ENCODE peak calls at places on chromosomes 5 and 9, in ten cellular contexts. Y, H, M, D, G, O, F, E, V and K are unnamed samples.

GRCh38 chr9:133164209-133164590 is 486 bp upstream of the GBGT1 start:
- DNase-seq in V (no peak), D (no peak), H (no peak), E (no peak), G (no peak), Y (no peak), M (no peak), O (no peak), F (no peak), K (no peak)

GRCh38 chr5:169635933-169636332 is 1.1 kb upstream of the DOCK2 start:
- DNase-seq in M (no peak), V (no peak), D (no peak), G (no peak), H (no peak), O (no peak), Y (no peak), F (no peak), E (no peak), K (no peak)

GRCh38 chr9:103471241-103471640 is 476.1 kb downstream of the CYLC2 start:
- DNase-seq in F (no peak), Y (no peak), H (no peak), E (no peak), D (no peak), M (no peak), G (no peak), V (no peak), O (no peak), K (no peak)

GRCh38 chr9:137150485-137151060 is 11.6 kb downstream of the GRIN1 start:
- DNase-seq in F (no peak), Y (peak), M (no peak), O (no peak), D (peak), V (no peak), G (peak), H (peak), E (no peak), K (no peak)

GRCh38 chr9:84493284-84493947 is 152.9 kb upstream of the SLC28A3 start:
- DNase-seq in G (peak), M (no peak), O (no peak), H (no peak), E (no peak), Y (no peak), V (no peak), F (no peak), D (no peak), K (no peak)

GRCh38 chr5:122942164-122942914 is 94.2 kb downstream of the PPIC start:
- DNase-seq in F (peak), G (no peak), O (peak), H (peak), Y (peak), D (no peak), V (no peak), M (peak), E (no peak), K (no peak)

GRCh38 chr9:12680341-12680740 is 12.8 kb upstream of the TYRP1 start:
- DNase-seq in G (no peak), D (no peak), H (peak), Y (peak), O (peak), M (peak), F (peak), E (no peak), V (no peak), K (no peak)

GRCh38 chr5:76958976-76959767 is 6.3 kb downstream of the CRHBP start:
- DNase-seq in Y (peak), M (peak), O (peak), V (no peak), H (peak), G (peak), F (peak), E (no peak), D (no peak), K (no peak)

GRCh38 chr9:129037767-129038098 is 1.3 kb downstream of the MIGA2 start:
- DNase-seq in V (no peak), F (peak), E (no peak), O (peak), D (no peak), H (no peak), G (no peak), Y (no peak), M (no peak), K (no peak)

GRCh38 chr9:121222524-121223171 is 21.0 kb upstream of the RAB14 start:
- DNase-seq in O (peak), M (peak), V (no peak), D (no peak), H (peak), F (peak), E (no peak), Y (peak), G (no peak), K (no peak)

GRCh38 chr5:64666058-64666457 is 24.2 kb upstream of the SHISAL2B start:
- DNase-seq in M (peak), E (peak), Y (peak), D (no peak), O (peak), G (no peak), H (peak), F (peak), V (no peak), K (no peak)

GRCh38 chr9:27377811-27378345 is 80.9 kb upstream of the EQTN start:
- DNase-seq in V (no peak), D (no peak), M (no peak), E (no peak), H (no peak), G (peak), F (no peak), O (no peak), Y (no peak), K (no peak)

GRCh38 chr9:17799383-17799782 is 220.5 kb downstream of the SH3GL2 start:
- DNase-seq in V (no peak), H (peak), M (peak), G (no peak), O (peak), D (no peak), E (no peak), Y (no peak), F (peak), K (no peak)

GRCh38 chr9:113522419-113522818 is 58.9 kb downstream of the RGS3 start:
- DNase-seq in V (no peak), F (no peak), M (no peak), D (no peak), Y (no peak), G (no peak), E (no peak), O (no peak), H (no peak), K (no peak)

GRCh38 chr5:124927735-124928134 is 181.3 kb upstream of the ZNF608 start:
- DNase-seq in H (peak), D (no peak), M (peak), O (peak), E (no peak), G (no peak), F (peak), V (no peak), Y (peak), K (no peak)

GRCh38 chr5:53031695-53032096 is 42.5 kb downstream of the ITGA2 start:
- DNase-seq in D (no peak), F (peak), V (no peak), Y (peak), G (no peak), M (peak), O (peak), E (peak), H (peak), K (no peak)

GRCh38 chr9:32939576-32939975 is 61.9 kb downstream of the APTX start:
- DNase-seq in F (no peak), Y (no peak), E (no peak), M (no peak), G (no peak), D (no peak), V (no peak), O (no peak), H (no peak), K (no peak)

GRCh38 chr5:94433393-94434149 is 184.8 kb downstream of the KIAA0825 start:
- DNase-seq in D (peak), F (peak), H (peak), M (peak), V (no peak), E (peak), Y (peak), O (peak), G (peak), K (no peak)

GRCh38 chr9:100307061-100307460 is 45.7 kb downstream of the TEX10 start:
- DNase-seq in O (no peak), F (no peak), E (no peak), H (no peak), G (no peak), V (no peak), M (no peak), Y (no peak), D (no peak), K (no peak)

GRCh38 chr9:84173961-84174360 is 166.6 kb downstream of the SLC28A3 start:
- DNase-seq in Y (no peak), D (no peak), H (no peak), F (no peak), V (no peak), O (peak), M (no peak), G (no peak), E (no peak), K (no peak)

GRCh38 chr9:135355466-135356420 is 123.8 kb upstream of the PPP1R26 start:
- DNase-seq in Y (no peak), F (no peak), M (no peak), O (no peak), E (no peak), G (no peak), H (no peak), V (no peak), D (no peak), K (no peak)

GRCh38 chr5:95644351-95645042 is 2.1 kb upstream of the RFESD start:
- DNase-seq in M (peak), E (no peak), V (no peak), D (peak), Y (peak), F (peak), G (peak), H (peak), O (peak), K (no peak)

DNA sequence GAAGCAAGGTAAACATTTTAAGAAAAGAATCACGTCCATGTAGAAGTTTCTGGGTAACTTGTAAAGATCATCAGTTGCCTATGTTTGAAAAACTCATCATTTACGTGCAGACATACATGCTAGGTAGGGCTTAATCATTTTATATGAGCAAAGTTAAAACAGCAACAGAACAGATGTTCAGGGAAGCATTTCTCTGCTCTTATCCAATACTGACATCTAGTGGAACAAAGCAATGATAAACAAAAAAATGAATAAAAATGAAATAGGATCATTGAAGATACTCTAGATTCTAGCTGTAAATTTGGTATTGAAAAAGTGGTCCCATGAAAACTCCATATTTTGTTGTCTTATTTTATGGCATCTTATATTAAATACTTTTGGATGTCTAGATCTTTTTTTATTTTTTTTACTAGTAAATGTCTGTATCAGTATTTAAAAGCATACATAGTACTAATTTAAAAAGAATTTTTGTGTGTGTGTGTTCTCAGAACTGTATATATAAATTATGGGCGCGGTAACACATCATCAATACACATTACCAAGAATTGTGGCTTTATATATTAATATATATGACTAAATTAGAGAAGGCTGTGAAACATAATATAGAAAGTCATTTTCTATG is 1050.2 kb downstream of the CDH12 start:
- DNase-seq in Y (peak), V (no peak), E (no peak), M (peak), H (peak), D (no peak), F (peak), O (peak), G (peak), K (no peak)
- TF ChIP-seq CTCF in Y (peak), V (no peak), E (peak), M (peak), H (peak), D (no peak), F (peak), O (peak), G (peak), K (peak)

GRCh38 chr5:42949348-42950090 is 90.6 kb downstream of the ANXA2R start:
- DNase-seq in M (peak), O (peak), G (peak), V (peak), E (no peak), F (peak), H (peak), Y (peak), D (peak), K (peak)

GRCh38 chr5:42948961-42949347 is 91.2 kb downstream of the ANXA2R start:
- DNase-seq in V (no peak), G (no peak), F (no peak), O (no peak), H (no peak), M (no peak), D (no peak), Y (no peak), E (no peak), K (no peak)

GRCh38 chr5:42950466-42951168 is 89.5 kb downstream of the ANXA2R start:
- DNase-seq in G (peak), D (peak), M (peak), E (peak), O (peak), Y (peak), H (peak), F (peak), V (no peak), K (peak)

GRCh38 chr5:42951169-42951846 is 88.8 kb downstream of the ANXA2R start:
- DNase-seq in G (peak), H (peak), F (peak), V (peak), O (peak), E (no peak), Y (peak), M (peak), D (peak), K (no peak)

GRCh38 chr5:42950091-42950465 is 90.0 kb downstream of the ANXA2R start:
- DNase-seq in F (no peak), Y (no peak), D (no peak), V (no peak), H (no peak), M (no peak), E (no peak), O (no peak), G (no peak), K (no peak)
- H3K4me3 ChIP-seq in F (peak), Y (peak), D (peak), V (peak), H (peak), M (peak), E (peak), O (peak), G (peak), K (peak)

GRCh38 chr5:139486201-139486600 is 3.6 kb upstream of the STING1 start:
- DNase-seq in G (no peak), V (no peak), Y (no peak), O (no peak), F (no peak), D (no peak), E (no peak), H (no peak), M (no peak), K (no peak)

GRCh38 chr5:139481122-139481533 is 1.4 kb downstream of the STING1 start:
- DNase-seq in M (peak), O (peak), F (peak), V (peak), G (no peak), H (peak), E (no peak), D (no peak), Y (no peak), K (no peak)

GRCh38 chr5:139482050-139482889 is at the start of gene STING1:
- DNase-seq in Y (peak), H (peak), E (peak), D (peak), F (peak), V (peak), O (peak), M (peak), G (peak), K (peak)

GRCh38 chr5:139475865-139476651 is 5.3 kb downstream of the SMIM33 start:
- DNase-seq in Y (no peak), M (no peak), V (no peak), F (no peak), D (no peak), O (no peak), G (no peak), H (no peak), E (no peak), K (no peak)

DNA sequence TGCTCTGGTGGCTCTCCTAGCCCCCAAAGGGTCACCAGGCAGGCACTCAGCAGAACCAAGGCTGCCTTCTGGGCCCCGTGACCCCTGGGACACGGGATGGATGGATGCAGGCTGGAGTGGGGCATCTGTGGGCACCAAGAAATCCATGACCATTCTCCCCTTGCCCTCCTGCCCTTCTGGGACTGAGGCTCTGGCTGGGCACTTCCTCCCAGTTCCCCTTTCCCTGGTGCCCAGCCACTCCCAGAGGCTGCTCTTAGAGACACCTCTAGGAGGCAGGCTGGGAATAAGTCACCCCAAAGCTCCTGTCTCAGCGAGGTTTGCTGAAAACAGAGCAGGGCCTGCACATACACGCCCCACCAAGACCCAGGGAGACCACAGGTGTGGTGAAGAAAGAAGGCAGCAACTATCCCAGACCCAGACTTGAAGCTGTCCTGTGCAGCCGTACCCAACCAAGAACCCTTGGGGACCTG is 943 bp downstream of the STING1 start:
- DNase-seq in D (no peak), E (no peak), H (peak), V (peak), G (peak), Y (no peak), O (peak), F (peak), M (peak), K (no peak)
- TF ChIP-seq CTCF in D (no peak), E (peak), H (peak), V (no peak), G (no peak), Y (peak), O (peak), F (peak), M (peak), K (peak)

GRCh38 chr5:58451732-58452565 is 7.9 kb downstream of the PLK2 start:
- DNase-seq in G (no peak), F (peak), M (peak), D (no peak), H (peak), O (no peak), E (no peak), V (no peak), Y (peak), K (no peak)
- H3K4me3 ChIP-seq in G (no peak), F (no peak), M (no peak), D (no peak), H (no peak), O (no peak), E (no peak), V (no peak), Y (no peak), K (no peak)

GRCh38 chr5:173242079-173242478 is 7.1 kb upstream of the NKX2-5 start:
- DNase-seq in Y (no peak), V (no peak), O (no peak), E (no peak), D (no peak), F (no peak), M (no peak), G (no peak), H (no peak), K (no peak)

GRCh38 chr5:173242675-173243085 is 7.7 kb upstream of the NKX2-5 start:
- DNase-seq in V (no peak), D (no peak), Y (no peak), E (no peak), F (no peak), G (no peak), M (no peak), H (no peak), O (no peak), K (no peak)

GRCh38 chr5:173243808-173244305 is 8.9 kb upstream of the NKX2-5 start:
- DNase-seq in O (no peak), H (no peak), G (no peak), Y (no peak), V (no peak), E (no peak), M (no peak), D (no peak), F (no peak), K (no peak)

GRCh38 chr5:173245319-173246134 is 10.5 kb upstream of the NKX2-5 start:
- DNase-seq in G (no peak), Y (no peak), M (no peak), D (no peak), F (no peak), V (no peak), H (no peak), O (no peak), E (no peak), K (no peak)

DNA sequence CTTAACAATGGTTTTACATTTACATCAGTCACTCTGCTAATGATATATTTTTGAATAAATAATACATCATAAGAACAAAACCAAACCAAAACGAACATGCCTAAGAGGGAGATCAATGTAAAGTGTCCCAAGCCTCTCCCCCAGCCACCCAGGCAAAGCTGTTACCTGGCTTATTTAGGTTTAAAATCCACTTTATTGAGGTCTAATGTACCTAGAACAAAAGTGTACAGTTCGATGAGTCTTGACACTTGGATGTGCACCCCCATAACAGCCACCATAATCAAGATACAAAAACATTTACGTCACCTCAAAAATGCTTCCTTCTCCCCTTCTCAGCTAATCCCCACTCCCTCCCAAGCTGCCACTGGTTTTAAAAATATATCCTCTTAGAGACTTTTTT is 8.2 kb upstream of the NKX2-5 start:
- DNase-seq in H (no peak), E (no peak), M (no peak), G (no peak), F (no peak), O (no peak), D (no peak), V (no peak), Y (no peak), K (no peak)
- TF ChIP-seq CTCF in H (no peak), E (no peak), M (no peak), G (no peak), F (no peak), O (no peak), D (no peak), V (no peak), Y (no peak), K (no peak)

DNA sequence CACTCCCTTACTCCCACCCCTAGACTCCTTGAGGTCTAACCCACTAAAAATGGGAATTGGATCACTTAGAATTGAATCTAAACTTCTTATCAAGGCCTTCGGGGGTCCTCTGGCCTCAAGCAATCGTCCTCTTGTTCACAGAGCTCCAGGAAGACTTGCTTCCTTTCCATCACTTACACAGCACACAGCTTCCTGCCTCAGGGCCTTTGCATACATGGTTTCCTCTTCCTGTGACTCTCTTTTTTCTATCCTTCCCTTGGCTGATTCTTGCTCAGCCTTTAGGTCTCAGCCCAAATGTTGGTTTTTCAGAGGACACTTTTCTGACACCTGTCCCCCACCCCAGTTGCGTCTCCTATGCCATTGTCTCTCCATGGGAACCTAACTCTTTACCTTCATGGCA is 50.0 kb upstream of the ALDH1B1 start:
- DNase-seq in V (no peak), H (no peak), F (no peak), O (no peak), E (no peak), M (no peak), G (no peak), D (no peak), Y (no peak), K (no peak)
- H3K4me3 ChIP-seq in V (no peak), H (no peak), F (no peak), O (no peak), E (no peak), M (no peak), G (no peak), D (no peak), Y (no peak), K (no peak)